ENCODE peak calls at places on chromosomes 1 and 21, in ten cellular contexts. F is NB4; A is activated T-cell treated with anti-CD3 and anti-CD28 coated beads for 1 hour; N is stimulated activated CD4-positive, alpha-beta T cell treated with anti-CD3 and anti-CD28 coated beads, Interleukin-2, amount 100 ng/mL, for 48 hours; B is transverse colon; S is skeletal muscle cell; D is IMR-90; K is EL; M is HFFc6; R is left lung. I is an unnamed sample.

GRCh38 chr1:15722836-15723542 is 13.1 kb upstream of the SLC25A34 start:
- DNase-seq in F (no peak), D (no peak), M (no peak), N (no peak), R (no peak), A (no peak), B (no peak), K (no peak), S (no peak), I (no peak)

GRCh38 chr1:46643368-46643775 is 24.8 kb downstream of the ATPAF1 start:
- DNase-seq in A (no peak), D (peak), K (peak), M (peak), F (no peak), B (peak), S (peak), N (no peak), R (no peak), I (no peak)

GRCh38 chr1:214676747-214677146 is 73.8 kb downstream of the CENPF start:
- DNase-seq in B (no peak), N (no peak), F (no peak), S (no peak), D (no peak), A (no peak), M (no peak), K (no peak), R (no peak), I (no peak)

GRCh38 chr21:16568661-16569060 is 838.9 kb downstream of the USP25 start:
- DNase-seq in R (no peak), F (no peak), K (no peak), S (no peak), B (no peak), M (no peak), N (no peak), A (no peak), D (no peak), I (no peak)

GRCh38 chr1:175818929-175819328 is 75.5 kb upstream of the TNR start:
- DNase-seq in B (no peak), A (no peak), M (no peak), S (no peak), F (no peak), R (no peak), N (no peak), K (no peak), D (no peak), I (no peak)

GRCh38 chr1:53341961-53342707 is 14.3 kb upstream of the LRP8 start:
- DNase-seq in A (no peak), S (no peak), D (no peak), F (no peak), B (no peak), K (no peak), N (no peak), M (no peak), R (no peak), I (no peak)

GRCh38 chr21:29130234-29130993 is at the start of gene MAP3K7CL:
- DNase-seq in A (no peak), N (no peak), S (peak), B (peak), F (no peak), K (peak), D (peak), R (peak), M (peak), I (no peak)

GRCh38 chr1:70101774-70102173 is 103.6 kb downstream of the LRRC40 start:
- DNase-seq in N (no peak), K (no peak), R (no peak), B (no peak), S (no peak), A (no peak), D (no peak), F (no peak), M (no peak), I (no peak)

GRCh38 chr1:150159550-150159949 is 9.8 kb downstream of the PLEKHO1 start:
- DNase-seq in R (no peak), S (no peak), D (no peak), N (no peak), F (peak), K (no peak), B (peak), M (no peak), A (no peak), I (no peak)

GRCh38 chr1:61807606-61808005 is 65.3 kb downstream of the PATJ start:
- DNase-seq in R (no peak), A (no peak), F (no peak), K (no peak), N (no peak), B (no peak), D (peak), S (no peak), M (no peak), I (no peak)

GRCh38 chr1:5975133-5975880 is 16.9 kb downstream of the NPHP4 start:
- DNase-seq in D (peak), M (peak), F (peak), N (peak), S (no peak), K (peak), R (no peak), B (peak), A (no peak), I (no peak)

GRCh38 chr1:3172431-3173112 is 103.6 kb downstream of the PRDM16 start:
- DNase-seq in A (no peak), B (no peak), M (no peak), F (peak), S (no peak), R (no peak), D (no peak), K (no peak), N (no peak), I (no peak)

GRCh38 chr1:186094170-186094569 is 280.9 kb downstream of the TPR start:
- DNase-seq in R (no peak), M (peak), B (no peak), S (no peak), N (no peak), K (peak), D (peak), F (no peak), A (no peak), I (no peak)

GRCh38 chr1:24930703-24931480 is 816 bp upstream of the RUNX3 start:
- DNase-seq in R (no peak), S (no peak), N (no peak), M (no peak), K (no peak), A (no peak), F (no peak), D (no peak), B (no peak), I (no peak)

GRCh38 chr1:43814401-43814800 is 107.1 kb downstream of the ST3GAL3 start:
- DNase-seq in S (no peak), M (no peak), N (no peak), D (no peak), A (no peak), R (no peak), B (no peak), F (no peak), K (no peak), I (no peak)

GRCh38 chr21:45981641-45982255 is at the start of gene COL6A1:
- DNase-seq in F (peak), S (no peak), R (no peak), A (peak), D (peak), M (peak), N (no peak), K (peak), B (peak), I (no peak)

GRCh38 chr1:96519851-96520281 is 201.7 kb upstream of the PTBP2 start:
- DNase-seq in B (no peak), S (no peak), K (no peak), M (no peak), D (no peak), A (no peak), F (no peak), R (no peak), N (no peak), I (no peak)

GRCh38 chr1:47534040-47534328 is 96.1 kb downstream of the FOXD2 start:
- DNase-seq in A (no peak), D (no peak), B (no peak), K (no peak), R (no peak), M (no peak), S (no peak), F (no peak), N (no peak), I (no peak)

GRCh38 chr1:229408458-229409037 is 25.3 kb downstream of the ACTA1 start:
- DNase-seq in M (peak), D (peak), A (no peak), B (no peak), K (peak), F (no peak), N (no peak), S (peak), R (no peak), I (no peak)

I was measured in GM06990.